ENCODE peak calls at places on chromosomes 7 and 10, in six cellular contexts. A, L, P, I, Y and S are unnamed samples.

GRCh38 chr10:75071756-75072155 is 39.7 kb upstream of the SAMD8 start:
- DNase-seq in A (no peak), I (no peak), L (no peak), P (no peak), Y (no peak), S (no peak)

GRCh38 chr7:129950191-129950940 is 2.4 kb downstream of the UBE2H start:
- DNase-seq in Y (no peak), L (peak; percentile 33), A (no peak), I (peak; percentile 52), P (no peak), S (peak; percentile 51)

GRCh38 chr10:44780461-44780860 is 130.7 kb upstream of the TMEM72 start:
- DNase-seq in P (no peak), I (no peak), L (no peak), A (no peak), Y (no peak), S (no peak)

GRCh38 chr10:62467509-62467908 is 93.3 kb downstream of the ZNF365 start:
- DNase-seq in A (peak; percentile 52), Y (no peak), I (no peak), P (no peak), L (no peak), S (no peak)

GRCh38 chr10:46284286-46285229 is 2.2 kb upstream of the ANTXRL start:
- DNase-seq in A (peak; percentile 34), Y (peak; percentile 86), I (peak; percentile 68), P (peak; percentile 92), L (peak; percentile 61), S (peak; percentile 93)

GRCh38 chr10:93917064-93917391 is 23.2 kb downstream of the SLC35G1 start:
- DNase-seq in I (no peak), Y (no peak), P (no peak), L (no peak), A (no peak), S (peak; percentile 35)

GRCh38 chr10:130336612-130337304 is 200.6 kb downstream of the GLRX3 start:
- DNase-seq in A (no peak), L (no peak), Y (no peak), P (peak; percentile 58), I (no peak), S (peak; percentile 47)

GRCh38 chr7:135420786-135421185 is 89.1 kb downstream of the CNOT4 start:
- DNase-seq in L (no peak), Y (peak; percentile 9), P (no peak), I (no peak), A (peak; percentile 17), S (no peak)

DNA sequence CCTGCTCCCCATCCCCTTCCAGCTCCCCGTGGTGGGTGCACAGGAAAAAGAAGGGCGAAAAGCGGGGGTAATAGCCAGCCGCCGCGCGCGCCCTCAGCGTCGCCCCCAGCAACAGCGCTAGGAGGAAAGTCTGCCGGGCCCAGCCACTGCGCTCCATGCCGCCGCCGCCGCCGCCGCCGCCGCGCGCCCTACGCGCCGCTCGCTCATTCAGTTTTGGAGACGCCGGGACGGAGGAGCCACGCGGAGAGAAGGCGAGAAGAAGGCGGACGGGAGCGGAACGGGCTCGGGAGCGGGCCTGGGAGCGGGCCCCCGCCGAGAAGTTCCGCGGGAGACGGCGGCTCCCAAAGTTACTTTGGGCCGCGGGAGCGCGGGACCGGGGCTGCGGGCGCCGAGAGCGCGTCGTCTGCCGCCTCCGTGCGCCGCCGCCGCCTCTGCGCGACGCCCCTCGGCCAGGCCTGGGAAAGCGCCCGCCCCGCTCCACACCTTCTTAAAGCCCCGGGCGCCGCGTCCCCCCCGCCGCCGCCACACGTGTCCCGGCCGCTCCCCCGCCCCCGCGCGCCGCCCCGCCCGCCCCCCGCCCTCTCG is at the start of gene RELN:
- DNase-seq in A (peak; percentile 17), Y (peak; percentile 13), P (peak; percentile 74), I (peak; percentile 19), L (peak; percentile 63), S (peak; percentile 61)
- H3K27me3 ChIP-seq in A (no peaks in the 10 kb centered on the region), Y (peaks cover 28% of the 10 kb centered on the region), P (peaks cover 11% of the 10 kb centered on the region), I (peaks cover 12% of the 10 kb centered on the region), L (peaks cover 72% of the 10 kb centered on the region), S (peaks cover 19% of the 10 kb centered on the region)

DNA sequence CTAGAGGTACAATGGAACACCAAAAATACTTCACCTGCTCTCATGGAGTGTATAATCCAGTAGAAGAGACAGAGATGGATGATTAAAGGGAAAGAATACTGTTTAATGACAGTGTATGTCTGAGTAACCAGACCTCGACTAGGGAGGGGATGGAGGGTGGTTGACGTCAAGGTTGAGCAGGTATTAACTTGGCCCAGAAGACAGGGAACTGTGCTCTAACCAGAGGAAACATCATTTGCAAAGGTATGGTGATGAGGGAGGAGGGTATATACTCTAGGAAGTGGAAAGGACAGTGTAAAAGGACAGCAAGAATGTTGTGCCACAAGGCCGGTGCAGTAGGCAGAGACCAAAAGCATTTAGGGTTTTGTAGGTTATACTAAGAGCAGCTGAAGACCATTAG is 2.9 kb downstream of the MIOS start:
- DNase-seq in P (no peak), I (no peak), L (no peak), Y (no peak), A (no peak), S (no peak)
- H3K4me3 ChIP-seq in P (no peak overlapping the region), I (no peak overlapping the region), L (no peak overlapping the region), Y (no peak overlapping the region), A (no peak overlapping the region), S (no peak overlapping the region)

DNA sequence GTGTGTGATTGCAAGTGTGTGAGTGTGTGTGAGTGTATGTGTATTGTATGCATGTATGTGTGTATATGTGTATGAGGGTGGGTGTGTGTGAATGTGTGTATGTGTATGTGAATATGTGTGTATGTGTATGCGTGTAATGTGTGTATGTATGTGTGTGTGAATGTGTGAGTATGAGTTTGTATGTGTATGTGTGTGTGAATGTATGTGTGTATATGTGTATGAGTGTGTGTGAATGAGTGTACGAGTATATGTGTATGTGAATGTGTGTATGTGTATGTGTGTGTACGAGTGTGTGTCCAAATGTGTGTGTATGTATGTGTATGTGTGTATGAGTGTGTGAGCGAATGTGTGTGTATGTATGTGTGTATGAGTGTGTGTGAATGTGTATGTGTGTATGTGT is 8.2 kb upstream of the GALNTL5 start:
- DNase-seq in Y (no peak), L (no peak), I (no peak), P (no peak), A (no peak), S (no peak)
- H3K23ac ChIP-seq in Y (no peak overlapping the region), L (no peak overlapping the region), I (no peak overlapping the region), P (no peak overlapping the region), A (no peak overlapping the region), S (no peak overlapping the region)

GRCh38 chr10:105352281-105352680 is 711.2 kb downstream of the SORCS3 start:
- DNase-seq in L (no peak), P (no peak), I (no peak), A (no peak), Y (no peak), S (no peak)
- H3K27me3 ChIP-seq in L (no peaks in the 10 kb centered on the region), P (no peaks in the 10 kb centered on the region), I (no peaks in the 10 kb centered on the region), A (no peaks in the 10 kb centered on the region), Y (no peaks in the 10 kb centered on the region), S (no peaks in the 10 kb centered on the region)